ENCODE peak calls at places on chromosomes 1 and 21, in five cellular contexts. M, W, T, J and L are unnamed samples.

GRCh38 chr1:59292557-59292956 is 4.3 kb upstream of the FGGY start:
- DNase-seq in M (no peak), J (peak), T (peak), W (no peak), L (peak)

GRCh38 chr1:164704954-164705353 is 146.0 kb downstream of the PBX1 start:
- DNase-seq in T (no peak), J (no peak), M (peak), W (no peak), L (no peak)

GRCh38 chr1:94832446-94832845 is 12.3 kb downstream of the SLC44A3 start:
- DNase-seq in M (no peak), J (no peak), T (no peak), W (no peak), L (no peak)

GRCh38 chr1:149978547-149979023 is 31.9 kb downstream of the OTUD7B start:
- DNase-seq in W (no peak), T (peak), M (no peak), J (no peak), L (no peak)

GRCh38 chr21:42409366-42409765 is 5.7 kb downstream of the UBASH3A start:
- DNase-seq in T (no peak), J (no peak), W (no peak), M (no peak), L (no peak)

GRCh38 chr1:51954783-51955182 is 35.7 kb downstream of the RAB3B start:
- DNase-seq in T (no peak), M (no peak), J (no peak), W (peak), L (no peak)

GRCh38 chr1:229271448-229272120 is 673 bp downstream of the RAB4A start:
- DNase-seq in W (no peak), M (no peak), T (peak), J (no peak), L (no peak)

GRCh38 chr1:21368514-21369289 is 71.2 kb upstream of the NBPF3 start:
- DNase-seq in T (peak), W (peak), J (no peak), M (peak), L (peak)

GRCh38 chr1:247407180-247407616 is 8.8 kb upstream of the NLRP3 start:
- DNase-seq in M (no peak), W (no peak), T (peak), J (peak), L (peak)

GRCh38 chr1:28640766-28641165 is 2.1 kb downstream of the TAF12 start:
- DNase-seq in M (no peak), J (no peak), T (no peak), W (no peak), L (peak)

GRCh38 chr1:224325959-224326358 is 4.0 kb downstream of the NVL start:
- DNase-seq in T (no peak), M (no peak), W (no peak), J (no peak), L (no peak)

GRCh38 chr1:14095001-14095400 is 395.0 kb downstream of the PRDM2 start:
- DNase-seq in W (peak), M (peak), T (no peak), J (no peak), L (no peak)

GRCh38 chr1:246280551-246280950 is 226.5 kb downstream of the SMYD3 start:
- DNase-seq in J (no peak), T (no peak), M (peak), W (no peak), L (peak)

GRCh38 chr1:25253911-25254310 is 6.7 kb upstream of the RSRP1 start:
- DNase-seq in T (no peak), M (no peak), W (no peak), J (no peak), L (no peak)

GRCh38 chr1:194056169-194056568 is 869.8 kb upstream of the B3GALT2 start:
- DNase-seq in J (no peak), M (no peak), T (no peak), W (no peak), L (peak)

GRCh38 chr1:226365831-226366231 is 42.1 kb downstream of the PARP1 start:
- DNase-seq in M (no peak), T (no peak), J (no peak), W (no peak), L (no peak)

GRCh38 chr1:27614048-27614624 is 10.2 kb upstream of the AHDC1 start:
- DNase-seq in T (no peak), M (no peak), W (no peak), J (no peak), L (no peak)

GRCh38 chr1:11059166-11059989 is 440 bp downstream of the SRM start:
- DNase-seq in W (peak), T (peak), M (peak), J (no peak), L (peak)
- H3K27ac ChIP-seq in W (peak), T (peak), M (no peak), J (peak), L (peak)

GRCh38 chr1:187310038-187310437 is 481.3 kb downstream of the PLA2G4A start:
- DNase-seq in M (no peak), J (no peak), T (no peak), W (no peak), L (no peak)

GRCh38 chr1:187306671-187307415 is 478.1 kb downstream of the PLA2G4A start:
- DNase-seq in M (no peak), T (no peak), J (no peak), W (no peak), L (no peak)
- TF ChIP-seq POLR2AphosphoS5 in M (no peak), T (no peak), J (no peak), W (no peak), L (no peak)

GRCh38 chr1:96238426-96238825 is 483.2 kb upstream of the PTBP2 start:
- DNase-seq in W (no peak), T (no peak), M (no peak), J (no peak), L (no peak)
- TF ChIP-seq CTCF in W (no peak), T (no peak), M (no peak), J (no peak), L (no peak)

GRCh38 chr1:63784083-63784482 is 10.3 kb downstream of the ROR1 start:
- DNase-seq in T (no peak), M (no peak), W (no peak), J (no peak), L (no peak)
- H3K27ac ChIP-seq in T (no peak), M (no peak), W (no peak), J (no peak), L (no peak)

DNA sequence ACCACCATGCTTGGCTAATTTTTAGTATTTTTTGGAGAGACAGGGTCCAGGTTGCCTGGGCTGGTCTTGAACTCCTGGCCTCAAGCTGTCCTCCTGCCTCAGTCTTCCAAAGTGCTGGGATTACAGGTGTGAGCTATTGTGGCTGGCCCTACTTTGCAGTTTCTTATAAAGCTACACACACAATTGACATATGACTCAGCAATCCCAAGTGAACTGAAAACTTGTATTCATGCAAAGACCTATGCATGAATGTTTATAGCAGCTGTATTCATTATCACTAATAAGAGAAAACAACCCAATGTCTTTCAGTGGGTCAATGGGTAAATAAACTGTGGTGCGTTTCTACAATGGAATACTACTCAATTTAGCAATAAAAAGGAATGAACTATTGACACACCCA is 103.1 kb downstream of the MRPS6 start:
- DNase-seq in J (no peak), M (no peak), W (no peak), T (no peak), L (no peak)
- TF ChIP-seq POLR2AphosphoS5 in J (no peak), M (no peak), W (no peak), T (no peak), L (no peak)

GRCh38 chr1:67590329-67590728 is 94.7 kb upstream of the GADD45A start:
- DNase-seq in J (no peak), T (peak), W (no peak), M (no peak), L (no peak)

GRCh38 chr1:67586596-67586995 is 98.4 kb upstream of the GADD45A start:
- DNase-seq in W (no peak), J (no peak), M (no peak), T (no peak), L (no peak)

GRCh38 chr1:67584938-67585337 is 100.1 kb upstream of the GADD45A start:
- DNase-seq in W (no peak), M (no peak), T (no peak), J (no peak), L (no peak)

GRCh38 chr1:67588186-67588865 is 96.7 kb upstream of the GADD45A start:
- DNase-seq in M (no peak), T (no peak), J (no peak), W (no peak), L (no peak)

DNA sequence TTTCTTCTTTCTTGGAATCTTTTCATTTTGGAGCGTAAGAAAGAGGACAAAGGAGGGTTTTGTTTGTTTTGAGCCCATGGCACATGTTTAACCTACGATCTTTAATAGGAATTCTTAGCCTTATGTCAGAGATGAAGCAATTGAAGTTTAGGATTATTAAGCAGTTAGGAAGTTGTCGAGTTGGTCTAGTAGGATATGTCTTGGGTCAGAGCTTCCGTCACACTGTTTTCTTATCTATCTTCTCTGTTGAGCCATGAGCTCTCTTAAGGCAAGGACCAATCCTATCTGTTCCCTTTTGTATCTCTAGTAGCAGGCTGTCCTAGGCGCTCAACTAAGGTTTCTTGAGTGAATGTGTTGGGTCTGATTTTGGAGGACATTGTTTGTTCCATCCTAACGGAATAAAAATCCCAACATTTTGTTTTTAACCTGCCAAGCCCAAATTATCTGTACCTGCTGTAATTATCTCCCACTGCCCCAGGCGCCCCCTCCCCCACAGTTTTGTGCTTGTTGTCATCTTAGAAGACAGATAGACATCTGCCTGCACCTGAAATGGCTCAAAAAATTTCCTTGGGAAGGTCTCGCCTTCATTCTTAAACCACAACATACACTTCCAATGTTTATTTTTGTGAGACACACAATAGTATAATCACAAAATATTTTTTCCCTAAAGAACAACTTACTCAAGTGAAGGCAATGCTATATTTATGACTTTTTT is 95.3 kb upstream of the GADD45A start:
- DNase-seq in W (peak), M (no peak), T (no peak), J (no peak), L (no peak)
- TF ChIP-seq CTCF in W (no peak), M (no peak), T (no peak), J (no peak), L (no peak)

DNA sequence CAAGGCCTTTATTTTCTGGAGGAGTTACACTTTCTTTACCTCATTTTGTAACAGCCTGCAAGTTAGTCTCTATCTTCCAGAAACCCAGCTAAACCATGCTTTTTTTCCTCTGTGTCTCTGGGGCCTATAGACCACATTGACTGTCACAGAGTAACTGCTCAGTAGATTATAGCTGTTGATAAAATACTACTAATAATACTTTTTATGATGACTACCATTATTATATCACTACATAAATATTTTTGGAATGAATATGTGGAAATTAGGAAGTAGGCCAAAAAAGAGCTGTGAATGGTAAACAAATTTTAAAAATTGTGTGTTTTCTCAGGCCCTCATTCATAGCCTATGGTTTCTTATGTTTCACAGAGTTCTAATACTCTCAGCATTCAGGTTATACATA is 233.1 kb upstream of the USP24 start:
- DNase-seq in W (no peak), T (no peak), J (no peak), M (no peak), L (no peak)
- H3K27ac ChIP-seq in W (no peak), T (no peak), J (no peak), M (peak), L (no peak)

DNA sequence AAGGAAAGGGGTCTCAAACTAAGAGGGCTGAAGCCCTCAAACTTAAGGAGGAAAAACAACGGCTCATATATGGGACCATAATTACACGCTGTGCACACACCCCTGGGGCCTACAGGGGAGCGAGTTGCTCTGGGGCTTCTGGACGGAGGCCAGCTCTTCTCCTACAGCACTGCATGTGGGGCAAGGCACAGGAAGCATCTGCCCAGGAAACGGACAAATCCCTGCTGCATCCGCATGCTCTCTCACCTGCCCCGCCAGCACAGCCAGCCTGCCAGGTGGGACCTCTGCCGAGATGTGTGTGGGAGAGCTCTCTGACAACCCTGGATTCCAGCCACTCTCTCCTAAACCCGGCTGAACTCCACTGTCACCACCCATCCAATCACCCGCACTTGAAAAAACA is 54.1 kb downstream of the MRPL37 start:
- DNase-seq in J (no peak), M (no peak), W (no peak), T (peak), L (no peak)
- TF ChIP-seq POLR2AphosphoS5 in J (no peak), M (no peak), W (no peak), T (no peak), L (no peak)

GRCh38 chr1:53913352-53914043 is 19.5 kb downstream of the DIO1 start:
- DNase-seq in T (no peak), W (no peak), M (no peak), J (no peak), L (no peak)
- TF ChIP-seq CTCF in T (no peak), W (peak), M (no peak), J (peak), L (no peak)

DNA sequence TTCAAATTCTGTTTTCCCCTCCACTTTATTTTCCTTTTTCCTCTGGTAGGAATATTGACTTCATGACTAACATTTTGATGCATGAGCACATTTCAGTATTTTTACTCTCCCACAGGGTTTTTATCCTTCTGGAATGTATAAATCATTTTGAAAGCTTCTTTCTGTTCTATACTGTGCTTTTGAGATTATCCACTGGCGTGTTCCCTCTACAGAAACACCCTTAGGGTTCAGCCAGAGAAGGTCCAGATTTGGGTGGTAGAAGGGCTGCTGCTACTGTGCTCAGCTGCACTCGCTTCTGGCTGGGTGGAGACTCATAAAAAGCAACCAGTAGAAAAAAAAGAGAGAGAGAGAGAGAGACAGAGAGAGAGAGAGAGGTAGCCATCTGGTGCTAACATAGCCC is 7.0 kb downstream of the APCS start:
- DNase-seq in W (no peak), M (no peak), J (no peak), T (no peak), L (no peak)
- H3K27ac ChIP-seq in W (no peak), M (peak), J (no peak), T (no peak), L (no peak)